ENCODE peak calls at places on chromosomes 6 and 20, in four cellular contexts. X is lung microvascular endothelial cell, A is HS-27A, D is Kasumi-1. P is an unnamed sample.

GRCh38 chr20:64234291-64234791 is 21.2 kb upstream of the PCMTD2 start:
- DNase-seq in X (no peak), A (no peak), D (no peak), P (no peak)

GRCh38 chr6:130882370-130882769 is 55.2 kb downstream of the SMLR1 start:
- DNase-seq in X (no peak), A (no peak), D (peak), P (no peak)

GRCh38 chr6:137236581-137237355 is 17.6 kb upstream of the IFNGR1 start:
- DNase-seq in X (no peak), A (no peak), D (no peak), P (peak)

GRCh38 chr6:115681978-115682775 is 378.5 kb downstream of the FRK start:
- DNase-seq in X (no peak), A (no peak), D (no peak), P (no peak)

GRCh38 chr6:75334266-75335040 is 49.9 kb upstream of the TMEM30A start:
- DNase-seq in X (peak), A (no peak), D (no peak), P (peak)

GRCh38 chr6:143397229-143398222 is 53.0 kb downstream of the ADAT2 start:
- DNase-seq in X (peak), A (no peak), D (no peak), P (peak)

GRCh38 chr20:58084966-58085365 is 143.5 kb downstream of the ANKRD60 start:
- DNase-seq in X (no peak), A (no peak), D (no peak), P (no peak)

GRCh38 chr6:33961686-33962085 is 157.9 kb upstream of the MLN start:
- DNase-seq in X (no peak), A (no peak), D (no peak), P (no peak)

GRCh38 chr6:29924287-29924686 is 18.0 kb upstream of the HLA-A start:
- DNase-seq in X (no peak), A (no peak), D (no peak), P (no peak)

GRCh38 chr6:159305159-159305558 is 136.0 kb downstream of the FNDC1 start:
- DNase-seq in X (no peak), A (no peak), D (no peak), P (no peak)

GRCh38 chr6:66226099-66226498 is 519.1 kb upstream of the EYS start:
- DNase-seq in X (no peak), A (no peak), D (no peak), P (no peak)